ENCODE peak calls at places on chromosomes 5 and 9, in four cellular contexts. Q is iris pigment epithelial cell, N is AG09319, M is right cardiac atrium. S is an unnamed sample.

GRCh38 chr5:98775962-98776687 is 2.7 kb downstream of the RGMB start:
- DNase-seq in Q (peak; percentile 94), N (no peak), M (no peak), S (peak; percentile 96)

GRCh38 chr5:146762830-146763229 is 115.7 kb downstream of the PPP2R2B start:
- DNase-seq in Q (no peak), N (no peak), M (no peak), S (no peak)

GRCh38 chr5:131252824-131253171 is 11.1 kb upstream of the CDC42SE2 start:
- DNase-seq in Q (no peak), N (no peak), M (peak; percentile 71), S (no peak)

GRCh38 chr5:45507174-45507573 is 189.0 kb downstream of the HCN1 start:
- DNase-seq in Q (no peak), N (no peak), M (no peak), S (no peak)

GRCh38 chr9:106964822-106965525 is 102.0 kb downstream of the ZNF462 start:
- DNase-seq in Q (peak; percentile 70), N (no peak), M (no peak), S (no peak)

GRCh38 chr5:88955403-88955802 is 72.4 kb upstream of the MEF2C start:
- DNase-seq in Q (no peak), N (no peak), M (no peak), S (no peak)

GRCh38 chr9:86413966-86414880 is 60.0 kb upstream of the TUT7 start:
- DNase-seq in Q (peak; percentile 33), N (no peak), M (no peak), S (peak; percentile 25)

GRCh38 chr9:14827805-14828204 is 82.4 kb downstream of the FREM1 start:
- DNase-seq in Q (no peak), N (no peak), M (no peak), S (no peak)

GRCh38 chr9:75653335-75653734 is 237.1 kb upstream of the PCSK5 start:
- DNase-seq in Q (no peak), N (no peak), M (no peak), S (no peak)

GRCh38 chr5:10762776-10763500 is 1.9 kb upstream of the DAP start:
- DNase-seq in Q (peak; percentile 14), N (no peak), M (no peak), S (peak; percentile 38)

GRCh38 chr9:114386361-114386885 is 1.4 kb downstream of the AKNA start:
- DNase-seq in Q (no peak), N (no peak), M (no peak), S (no peak)

GRCh38 chr5:172284275-172284971 is 859 bp upstream of the UBTD2 start:
- DNase-seq in Q (no peak), N (no peak), M (peak; percentile 77), S (no peak)

GRCh38 chr5:39501403-39501802 is 76.6 kb upstream of the DAB2 start:
- DNase-seq in Q (peak; percentile 76), N (no peak), M (peak; percentile 66), S (peak; percentile 93)

GRCh38 chr5:127564002-127564769 is 46.7 kb downstream of the PRRC1 start:
- DNase-seq in Q (peak; percentile 61), N (peak; percentile 7), M (no peak), S (peak; percentile 74)

GRCh38 chr5:74822288-74822687 is 43.9 kb downstream of the FAM169A start:
- DNase-seq in Q (no peak), N (no peak), M (no peak), S (no peak)

GRCh38 chr5:113232667-113233066 is 202.1 kb downstream of the TSSK1B start:
- DNase-seq in Q (peak; percentile 38), N (no peak), M (no peak), S (peak; percentile 57)

GRCh38 chr5:123035320-123035949 is 1.1 kb downstream of the PPIC start:
- DNase-seq in Q (peak; percentile 57), N (no peak), M (peak; percentile 66), S (peak; percentile 36)

GRCh38 chr5:14254686-14255085 is 111.5 kb downstream of the TRIO start:
- DNase-seq in Q (no peak), N (no peak), M (no peak), S (no peak)

GRCh38 chr9:23747088-23747748 is 78.8 kb downstream of the ELAVL2 start:
- DNase-seq in Q (no peak), N (no peak), M (no peak), S (no peak)

GRCh38 chr5:14871084-14871572 is 450 bp downstream of the ANKH start:
- DNase-seq in Q (peak; percentile 9), N (no peak), M (peak; percentile 70), S (no peak)

GRCh38 chr5:74576941-74577456 is 63.5 kb downstream of the ENC1 start:
- DNase-seq in Q (peak; percentile 86), N (peak; percentile 34), M (peak; percentile 41), S (peak; percentile 69)

GRCh38 chr9:4055055-4055454 is 244.8 kb downstream of the GLIS3 start:
- DNase-seq in Q (no peak), N (no peak), M (no peak), S (peak; percentile 23)

GRCh38 chr5:36521838-36522745 is 84.3 kb upstream of the SLC1A3 start:
- DNase-seq in Q (no peak), N (no peak), M (peak; percentile 39), S (peak; percentile 42)

GRCh38 chr9:89522261-89522978 is 24.5 kb upstream of the SEMA4D start:
- DNase-seq in Q (no peak), N (no peak), M (no peak), S (no peak)

GRCh38 chr5:1140188-1140817 is 28.4 kb upstream of the SLC12A7 start:
- DNase-seq in Q (peak; percentile 43), N (no peak), M (peak; percentile 93), S (peak; percentile 28)

GRCh38 chr5:154313360-154314017 is 123.0 kb downstream of the GALNT10 start:
- DNase-seq in Q (no peak), N (no peak), M (no peak), S (no peak)

GRCh38 chr9:99835142-99835541 is 13.5 kb downstream of the NR4A3 start:
- DNase-seq in Q (no peak), N (no peak), M (no peak), S (no peak)

GRCh38 chr5:60232051-60232794 is 338.7 kb upstream of the PDE4D start:
- DNase-seq in Q (no peak), N (no peak), M (no peak), S (no peak)

GRCh38 chr9:126538550-126538949 is 75.2 kb upstream of the LMX1B start:
- DNase-seq in Q (no peak), N (no peak), M (no peak), S (no peak)

GRCh38 chr5:98497391-98497790 is 276.1 kb upstream of the RGMB start:
- DNase-seq in Q (peak; percentile 33), N (no peak), M (no peak), S (no peak)

GRCh38 chr5:127870914-127871313 is 167.7 kb downstream of the CCDC192 start:
- DNase-seq in Q (peak; percentile 46), N (no peak), M (peak; percentile 89), S (peak; percentile 25)

GRCh38 chr5:112267231-112267630 is 151.8 kb downstream of the EPB41L4A start:
- DNase-seq in Q (no peak), N (no peak), M (no peak), S (no peak)

GRCh38 chr5:58930520-58930919 is 347.6 kb downstream of the RAB3C start:
- DNase-seq in Q (no peak), N (no peak), M (no peak), S (no peak)